ENCODE peak calls at places on chromosome 3, in eight cellular contexts. H, K, V, G, D, Z, T and F are unnamed samples.

GRCh38 chr3:1664266-1664665 is 434.4 kb upstream of the CNTN4 start:
- DNase-seq in K (no peak), Z (no peak), G (no peak), D (no peak), H (no peak), T (no peak), V (no peak), F (no peak)

GRCh38 chr3:97863025-97863424 is 41.2 kb downstream of the CRYBG3 start:
- DNase-seq in D (no peak), V (peak), K (no peak), G (no peak), Z (no peak), H (no peak), T (no peak), F (no peak)

GRCh38 chr3:151293127-151293526 is 14.8 kb upstream of the P2RY14 start:
- DNase-seq in D (no peak), H (no peak), V (no peak), K (no peak), T (no peak), G (no peak), Z (no peak), F (no peak)

GRCh38 chr3:159432721-159433300 is 555.8 kb upstream of the IL12A start:
- DNase-seq in Z (no peak), V (no peak), T (no peak), G (no peak), D (no peak), K (no peak), H (no peak), F (peak)

GRCh38 chr3:196287066-196287404 is 491 bp downstream of the PCYT1A start:
- DNase-seq in H (no peak), K (no peak), D (no peak), V (peak), T (peak), G (no peak), Z (no peak), F (no peak)

GRCh38 chr3:127535901-127536817 is 54.4 kb downstream of the TPRA1 start:
- DNase-seq in K (no peak), V (no peak), T (peak), Z (no peak), G (no peak), H (no peak), D (no peak), F (no peak)

GRCh38 chr3:43185656-43186375 is 79.9 kb upstream of the POMGNT2 start:
- DNase-seq in Z (no peak), G (no peak), D (no peak), H (no peak), V (no peak), T (no peak), K (peak), F (no peak)

GRCh38 chr3:67551366-67552016 is 102.9 kb downstream of the SUCLG2 start:
- DNase-seq in Z (no peak), V (no peak), T (no peak), H (no peak), G (no peak), K (no peak), D (no peak), F (no peak)

GRCh38 chr3:83003917-83004316 is 1242.5 kb upstream of the GBE1 start:
- DNase-seq in G (no peak), V (no peak), K (no peak), D (no peak), H (no peak), Z (no peak), T (no peak), F (no peak)

GRCh38 chr3:95177096-95177495 is 1114.2 kb downstream of the NSUN3 start:
- DNase-seq in Z (no peak), D (no peak), T (no peak), K (no peak), H (no peak), V (no peak), G (no peak), F (no peak)
- TF ChIP-seq CTCF in Z (no peak), D (no peak), T (no peak), K (no peak), H (no peak), V (no peak), G (no peak), F (no peak)

DNA sequence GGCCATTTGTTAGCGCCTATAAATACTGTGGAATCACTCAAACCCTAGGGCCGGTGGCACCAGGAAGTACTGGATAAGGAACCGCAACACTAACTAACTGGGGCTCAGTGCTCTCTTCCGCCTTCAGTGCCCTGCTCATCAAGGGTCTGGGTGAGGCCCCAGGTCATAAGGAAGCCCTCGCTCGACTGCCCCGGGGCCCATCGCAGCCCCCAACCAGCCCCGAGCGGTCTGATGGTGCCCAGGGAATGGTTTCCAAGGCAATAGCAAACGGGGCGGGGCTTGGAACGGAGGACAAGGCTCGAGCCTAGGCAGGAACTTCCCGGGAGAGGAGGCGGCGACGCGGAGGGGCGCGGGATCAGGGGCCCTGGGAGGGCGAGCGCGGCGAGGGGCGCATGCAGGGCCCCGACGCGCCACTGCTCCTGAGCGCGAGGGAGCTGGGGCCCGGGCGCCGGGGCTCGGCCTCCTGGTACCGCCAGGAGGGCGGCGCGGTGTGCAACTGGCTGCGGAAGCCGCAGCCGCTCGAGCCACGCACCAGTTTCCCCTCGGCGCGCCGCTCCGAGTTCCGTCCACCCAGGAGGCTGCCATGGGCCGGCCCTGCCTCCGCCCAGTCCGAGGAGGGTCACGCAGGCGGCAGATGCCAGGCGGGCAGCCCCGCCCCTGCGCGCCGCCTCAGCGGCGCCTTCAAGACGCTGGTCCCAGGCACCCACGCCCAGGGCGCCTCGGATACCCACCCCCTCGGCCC is at the start of gene TTLL3:
- DNase-seq in V (no peak), Z (peak), D (peak), T (peak), G (peak), H (peak), K (no peak), F (no peak)
- TF ChIP-seq CTCF in V (no peak), Z (no peak), D (no peak), T (no peak), G (no peak), H (no peak), K (no peak), F (no peak)

GRCh38 chr3:119145500-119146167 is at the start of gene TEX55:
- DNase-seq in K (peak), T (no peak), H (no peak), G (peak), V (peak), D (no peak), Z (no peak), F (peak)
- TF ChIP-seq CTCF in K (peak), T (peak), H (peak), G (peak), V (peak), D (no peak), Z (peak), F (peak)

GRCh38 chr3:188043891-188044290 is 110.1 kb upstream of the LPP start:
- DNase-seq in T (no peak), H (no peak), K (no peak), G (no peak), D (no peak), V (no peak), Z (no peak), F (no peak)
- TF ChIP-seq CTCF in T (no peak), H (no peak), K (no peak), G (no peak), D (no peak), V (no peak), Z (no peak), F (no peak)

GRCh38 chr3:16266714-16267113 is 1.7 kb downstream of the OXNAD1 start:
- DNase-seq in G (no peak), V (peak), T (no peak), K (no peak), D (no peak), Z (no peak), H (no peak), F (no peak)

GRCh38 chr3:16262195-16262594 is 2.5 kb downstream of the DPH3 start:
- DNase-seq in D (no peak), G (no peak), H (no peak), K (no peak), Z (no peak), T (no peak), V (no peak), F (no peak)

GRCh38 chr3:16264174-16264707 is 502 bp downstream of the DPH3 start:
- DNase-seq in Z (no peak), T (no peak), G (peak), H (no peak), V (no peak), K (no peak), D (no peak), F (no peak)

GRCh38 chr3:16265455-16265786 is 409 bp downstream of the OXNAD1 start:
- DNase-seq in T (no peak), Z (no peak), V (no peak), K (no peak), D (no peak), H (no peak), G (no peak), F (no peak)

GRCh38 chr3:16264708-16265454 is at the start of the genes DPH3 and OXNAD1:
- DNase-seq in V (peak), Z (peak), D (peak), H (peak), G (peak), K (peak), T (peak), F (peak)
- TF ChIP-seq CTCF in V (no peak), Z (no peak), D (no peak), H (no peak), G (no peak), K (peak), T (no peak), F (no peak)

DNA sequence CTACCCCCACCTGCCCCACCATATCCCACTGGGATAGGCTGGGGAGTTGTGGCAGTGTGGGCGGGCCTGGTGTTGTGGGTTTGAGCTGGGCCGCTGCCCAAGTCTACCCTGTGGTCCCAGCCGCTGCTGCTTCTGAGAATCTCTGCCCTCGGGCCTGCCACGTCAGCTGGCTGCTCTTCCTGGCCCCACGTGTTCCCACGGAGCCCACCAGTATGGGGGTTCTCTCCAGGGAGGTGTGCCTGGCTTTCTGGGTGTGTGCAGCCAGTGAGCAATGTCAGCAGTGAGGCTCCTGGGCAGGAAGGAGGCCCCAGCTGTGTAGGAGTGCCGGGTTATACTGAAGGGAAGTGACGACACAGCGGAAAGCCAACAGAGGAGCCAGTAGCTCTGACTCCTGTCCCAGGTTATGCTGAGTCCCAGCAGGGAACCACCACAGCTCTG is 10.5 kb downstream of the GNAI2 start:
- DNase-seq in T (no peak), H (peak), V (peak), Z (no peak), K (no peak), G (no peak), D (no peak), F (peak)
- TF ChIP-seq CTCF in T (peak), H (no peak), V (peak), Z (no peak), K (no peak), G (no peak), D (no peak), F (no peak)

GRCh38 chr3:16511561-16512434 is 1.7 kb downstream of the RFTN1 start:
- DNase-seq in Z (peak), V (no peak), T (no peak), K (peak), D (peak), G (peak), H (peak), F (peak)
- TF ChIP-seq CTCF in Z (no peak), V (no peak), T (no peak), K (no peak), D (no peak), G (no peak), H (no peak), F (no peak)

GRCh38 chr3:65808407-65808806 is 230.3 kb downstream of the MAGI1 start:
- DNase-seq in G (no peak), D (no peak), Z (no peak), K (no peak), V (no peak), H (no peak), T (no peak), F (no peak)
- TF ChIP-seq CTCF in G (no peak), D (no peak), Z (no peak), K (no peak), V (no peak), H (no peak), T (no peak), F (no peak)

GRCh38 chr3:170692720-170693119 is 106.8 kb upstream of the SLC7A14 start:
- DNase-seq in H (no peak), K (no peak), G (no peak), Z (no peak), D (no peak), T (no peak), V (peak), F (no peak)

GRCh38 chr3:170695486-170696069 is 109.7 kb upstream of the SLC7A14 start:
- DNase-seq in T (no peak), K (no peak), D (no peak), V (no peak), H (no peak), G (no peak), Z (no peak), F (no peak)

GRCh38 chr3:170689218-170689874 is 103.5 kb upstream of the SLC7A14 start:
- DNase-seq in D (no peak), V (peak), K (peak), Z (no peak), G (peak), H (no peak), T (no peak), F (peak)

GRCh38 chr3:170690133-170690981 is 104.5 kb upstream of the SLC7A14 start:
- DNase-seq in K (no peak), V (peak), H (peak), T (peak), D (peak), Z (peak), G (no peak), F (no peak)
- TF ChIP-seq CTCF in K (peak), V (peak), H (peak), T (peak), D (peak), Z (peak), G (peak), F (peak)

DNA sequence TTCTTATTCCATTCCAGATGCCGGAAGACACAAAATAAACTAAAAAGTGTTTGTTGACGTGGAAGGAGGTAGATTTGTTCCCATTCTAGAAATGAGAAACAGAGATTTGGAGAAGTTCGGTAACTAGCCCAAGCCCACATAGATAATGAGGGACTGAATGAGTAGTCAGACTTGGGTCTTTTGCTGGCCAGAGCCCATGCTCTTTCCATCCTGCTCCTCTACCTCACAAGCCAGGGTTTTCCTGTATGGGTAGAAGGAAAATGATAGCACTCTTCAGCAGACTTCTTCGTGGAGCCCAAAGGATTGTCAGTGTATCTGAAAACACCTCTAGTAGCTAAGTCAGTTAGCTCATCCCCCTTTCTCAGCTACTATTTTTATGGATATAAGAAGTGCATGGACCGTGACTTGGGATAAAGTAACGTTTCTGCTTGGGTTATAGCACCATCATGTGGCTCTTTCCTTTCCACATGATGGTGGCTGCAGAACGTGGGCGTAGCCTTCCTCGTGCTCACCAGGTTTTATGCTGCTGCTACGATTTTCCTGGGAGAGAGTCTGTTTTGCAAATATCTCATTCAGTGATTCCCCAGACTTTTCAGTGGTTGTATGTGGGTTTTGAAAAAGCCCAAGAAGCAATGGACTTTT is 84.6 kb downstream of the DGKG start:
- DNase-seq in D (no peak), G (peak), T (no peak), V (peak), Z (peak), K (peak), H (no peak), F (peak)
- TF ChIP-seq CTCF in D (peak), G (peak), T (peak), V (peak), Z (peak), K (peak), H (no peak), F (peak)